ENCODE peak calls at places on chromosomes 7 and 10, in four cellular contexts. E, L, A and N are unnamed samples.

GRCh38 chr10:28644647-28645046 is 32.7 kb upstream of the BAMBI start:
- DNase-seq in E (no peak), L (no peak), A (no peak), N (no peak)

GRCh38 chr7:157021893-157022680 is 11.6 kb upstream of the MNX1 start:
- DNase-seq in E (no peak), L (peak), A (no peak), N (no peak)

GRCh38 chr10:29443745-29444523 is 155.1 kb downstream of the LYZL1 start:
- DNase-seq in E (no peak), L (no peak), A (no peak), N (no peak)

GRCh38 chr10:12771956-12772355 is 229.6 kb downstream of the CCDC3 start:
- DNase-seq in E (no peak), L (no peak), A (no peak), N (no peak)

GRCh38 chr10:100043344-100043743 is 33.6 kb upstream of the DNMBP start:
- DNase-seq in E (peak), L (no peak), A (no peak), N (peak)

GRCh38 chr10:119642556-119643111 is 8.5 kb upstream of the BAG3 start:
- DNase-seq in E (no peak), L (no peak), A (no peak), N (no peak)

GRCh38 chr7:91168766-91169518 is 95.3 kb upstream of the FZD1 start:
- DNase-seq in E (no peak), L (no peak), A (no peak), N (no peak)

GRCh38 chr7:46029111-46029704 is 108.1 kb upstream of the IGFBP3 start:
- DNase-seq in E (no peak), L (no peak), A (no peak), N (no peak)

GRCh38 chr10:74208081-74208480 is 57.1 kb downstream of the ADK start:
- DNase-seq in E (no peak), L (peak), A (no peak), N (no peak)

GRCh38 chr7:5230272-5231067 is 40.4 kb downstream of the WIPI2 start:
- DNase-seq in E (no peak), L (no peak), A (no peak), N (peak)

GRCh38 chr7:158261362-158262235 is 326.0 kb downstream of the PTPRN2 start:
- DNase-seq in E (no peak), L (no peak), A (no peak), N (no peak)

GRCh38 chr7:143176128-143176527 is 7.1 kb upstream of the TAS2R39 start:
- DNase-seq in E (no peak), L (no peak), A (no peak), N (no peak)

GRCh38 chr10:114709966-114710365 is 51.9 kb upstream of the ABLIM1 start:
- DNase-seq in E (no peak), L (no peak), A (no peak), N (no peak)

GRCh38 chr7:120181499-120181898 is 91.5 kb upstream of the KCND2 start:
- DNase-seq in E (no peak), L (no peak), A (no peak), N (no peak)

GRCh38 chr7:130143986-130144618 is 61.1 kb downstream of the TMEM209 start:
- DNase-seq in E (no peak), L (peak), A (no peak), N (no peak)

GRCh38 chr7:82234457-82235049 is 209.0 kb downstream of the CACNA2D1 start:
- DNase-seq in E (no peak), L (no peak), A (peak), N (no peak)

GRCh38 chr7:23431596-23432284 is 38.6 kb downstream of the IGF2BP3 start:
- DNase-seq in E (no peak), L (no peak), A (no peak), N (no peak)

DNA sequence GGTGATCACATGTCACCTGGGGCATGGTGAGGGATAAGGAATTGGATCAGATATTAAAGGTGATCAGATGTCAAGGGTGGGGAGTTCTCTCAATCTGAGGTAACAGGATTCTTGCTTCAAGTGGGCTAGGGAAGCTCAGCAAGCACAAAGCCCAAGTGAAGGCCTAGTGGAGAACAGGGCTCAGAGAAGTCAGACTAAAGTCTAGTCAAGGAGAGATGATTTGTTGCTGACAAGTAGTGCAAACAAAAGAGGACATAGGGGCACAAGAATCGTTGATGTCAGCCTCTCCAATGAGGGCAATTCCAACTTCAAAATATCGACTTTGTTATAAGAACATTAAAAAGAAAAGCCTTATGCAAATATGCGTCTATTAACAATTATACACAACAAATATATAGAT is 852.8 kb upstream of the CELF2 start:
- DNase-seq in E (no peak), L (no peak), A (no peak), N (no peak)
- H3K27ac ChIP-seq in E (no peak), L (no peak), A (no peak), N (no peak)

GRCh38 chr10:49360271-49361177 is 35.4 kb downstream of the DRGX start:
- DNase-seq in E (no peak), L (no peak), A (no peak), N (no peak)
- H3K27ac ChIP-seq in E (no peak), L (no peak), A (no peak), N (no peak)

GRCh38 chr7:152130658-152131590 is 105.5 kb downstream of the GALNT11 start:
- DNase-seq in E (no peak), L (no peak), A (no peak), N (no peak)

GRCh38 chr7:152129682-152130081 is 104.2 kb downstream of the GALNT11 start:
- DNase-seq in E (no peak), L (no peak), A (no peak), N (no peak)

GRCh38 chr7:152131981-152132494 is 106.6 kb downstream of the GALNT11 start:
- DNase-seq in E (no peak), L (no peak), A (no peak), N (no peak)

GRCh38 chr7:152133804-152134203 is 108.3 kb downstream of the GALNT11 start:
- DNase-seq in E (no peak), L (no peak), A (no peak), N (no peak)

DNA sequence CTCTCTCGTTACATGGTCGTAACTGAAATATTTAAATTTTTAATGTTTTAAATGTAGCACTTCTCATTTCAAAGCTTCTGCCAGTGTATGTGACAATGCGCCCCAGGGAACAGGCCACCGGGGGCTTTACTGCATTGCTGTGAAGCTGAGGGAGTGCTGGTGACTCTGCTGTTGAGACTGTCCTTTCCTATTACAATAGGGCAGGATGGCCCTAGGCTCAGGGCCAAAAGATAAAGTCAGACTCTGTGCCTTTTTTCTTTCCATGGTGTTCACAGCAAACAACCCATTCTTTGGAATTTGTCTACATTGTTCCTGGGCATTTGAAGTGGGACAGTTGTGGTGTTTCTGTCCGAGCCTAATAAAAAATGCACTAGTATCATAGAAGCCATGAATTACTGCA is 107.3 kb downstream of the GALNT11 start:
- DNase-seq in E (no peak), L (no peak), A (no peak), N (no peak)
- H3K27ac ChIP-seq in E (no peak), L (no peak), A (no peak), N (no peak)

GRCh38 chr10:35415505-35415904 is 79.2 kb downstream of the CCNY start:
- DNase-seq in E (no peak), L (no peak), A (no peak), N (no peak)

GRCh38 chr10:35420044-35420443 is 83.7 kb downstream of the CCNY start:
- DNase-seq in E (no peak), L (no peak), A (peak), N (no peak)

GRCh38 chr10:35412900-35413491 is 76.7 kb downstream of the CCNY start:
- DNase-seq in E (peak), L (no peak), A (no peak), N (no peak)

GRCh38 chr10:35413985-35414861 is 77.9 kb downstream of the CCNY start:
- DNase-seq in E (no peak), L (no peak), A (no peak), N (no peak)

GRCh38 chr10:35416628-35417625 is 80.6 kb downstream of the CCNY start:
- DNase-seq in E (no peak), L (no peak), A (no peak), N (no peak)
- H3K27ac ChIP-seq in E (no peak), L (peak), A (no peak), N (no peak)

GRCh38 chr7:2962860-2963259 is 80.8 kb downstream of the CARD11 start:
- DNase-seq in E (no peak), L (no peak), A (no peak), N (no peak)
- H3K27ac ChIP-seq in E (peak), L (no peak), A (no peak), N (peak)

DNA sequence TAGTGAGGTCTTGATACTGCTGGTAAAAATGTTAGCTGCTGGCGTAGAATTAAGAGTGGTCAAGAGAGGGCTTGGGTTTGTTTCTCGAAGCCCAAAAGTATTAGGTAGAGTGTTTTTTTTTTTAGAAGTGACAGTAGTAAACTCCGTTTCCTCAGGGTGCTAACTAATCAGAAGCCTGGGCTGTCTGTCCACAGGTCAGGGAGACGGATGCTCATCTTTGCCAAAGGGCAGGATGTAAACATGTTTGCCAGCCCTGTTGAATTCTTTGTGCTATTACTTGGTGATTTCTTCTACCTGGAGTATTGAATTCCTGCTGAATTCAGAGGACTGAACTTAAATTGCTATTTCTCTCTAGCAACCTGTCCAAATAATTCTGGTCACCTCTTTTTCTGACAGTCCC is 117.1 kb downstream of the SND1 start:
- DNase-seq in E (no peak), L (no peak), A (no peak), N (no peak)
- H3K27ac ChIP-seq in E (no peak), L (no peak), A (no peak), N (no peak)

GRCh38 chr7:74457007-74457406 is 3.3 kb downstream of the GTF2IRD1 start:
- DNase-seq in E (no peak), L (no peak), A (no peak), N (no peak)

GRCh38 chr7:74453321-74454011 is at the start of gene GTF2IRD1:
- DNase-seq in E (peak), L (peak), A (peak), N (peak)

GRCh38 chr7:74454059-74454947 is 597 bp downstream of the GTF2IRD1 start:
- DNase-seq in E (no peak), L (peak), A (no peak), N (no peak)

GRCh38 chr7:74455933-74456332 is 2.2 kb downstream of the GTF2IRD1 start:
- DNase-seq in E (no peak), L (no peak), A (no peak), N (no peak)

DNA sequence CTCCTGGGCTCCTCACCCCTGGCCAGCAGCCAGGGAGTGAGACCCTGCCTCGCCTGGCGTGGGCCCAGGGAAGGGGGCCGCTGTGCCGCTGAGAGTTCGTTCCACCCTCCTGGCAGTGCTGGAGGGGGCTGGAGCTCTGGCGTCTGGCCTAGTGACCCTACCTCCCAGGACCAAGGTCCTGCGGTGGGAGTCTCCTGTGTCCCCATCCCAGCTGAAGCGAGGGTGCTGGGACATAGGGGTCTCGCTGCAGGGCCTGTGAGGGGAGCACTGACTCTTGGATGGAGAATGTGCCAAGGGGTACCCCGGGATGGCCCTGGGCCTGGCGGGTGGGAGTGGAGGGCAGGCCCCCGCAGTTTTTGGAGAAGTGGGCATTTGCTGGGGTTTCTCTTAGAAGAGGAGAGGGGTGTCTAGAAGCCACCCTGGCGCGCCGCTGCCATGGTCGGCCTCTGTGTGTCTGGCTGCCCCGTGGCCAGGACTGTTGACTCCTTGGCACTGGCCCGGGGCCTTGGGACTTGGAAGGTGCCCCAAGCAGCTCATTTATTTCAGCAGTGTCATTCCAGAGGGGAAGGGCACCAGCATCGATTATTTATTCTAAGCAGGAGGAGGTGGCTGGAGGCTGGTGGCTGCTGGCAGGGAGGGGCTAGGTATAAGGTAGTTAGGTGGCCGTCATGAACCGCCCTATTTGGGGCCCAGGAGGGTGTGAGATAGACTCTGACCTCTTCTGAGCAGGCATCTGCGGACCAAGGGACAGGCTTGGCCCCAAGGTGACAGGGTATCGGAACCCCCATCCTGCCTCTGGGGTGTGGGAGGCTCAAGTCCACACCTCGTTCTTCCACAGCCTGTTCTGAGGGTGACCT is 1.5 kb downstream of the GTF2IRD1 start:
- DNase-seq in E (no peak), L (no peak), A (no peak), N (no peak)
- H3K27ac ChIP-seq in E (no peak), L (no peak), A (peak), N (peak)

GRCh38 chr7:34343667-34344066 is 314.4 kb upstream of the NPSR1 start:
- DNase-seq in E (no peak), L (no peak), A (no peak), N (no peak)

GRCh38 chr7:34342403-34342802 is 315.6 kb upstream of the NPSR1 start:
- DNase-seq in E (no peak), L (no peak), A (no peak), N (no peak)

GRCh38 chr7:34341331-34341730 is 316.7 kb upstream of the NPSR1 start:
- DNase-seq in E (no peak), L (no peak), A (no peak), N (no peak)

GRCh38 chr7:34337163-34337562 is 320.9 kb upstream of the NPSR1 start:
- DNase-seq in E (no peak), L (no peak), A (no peak), N (no peak)

DNA sequence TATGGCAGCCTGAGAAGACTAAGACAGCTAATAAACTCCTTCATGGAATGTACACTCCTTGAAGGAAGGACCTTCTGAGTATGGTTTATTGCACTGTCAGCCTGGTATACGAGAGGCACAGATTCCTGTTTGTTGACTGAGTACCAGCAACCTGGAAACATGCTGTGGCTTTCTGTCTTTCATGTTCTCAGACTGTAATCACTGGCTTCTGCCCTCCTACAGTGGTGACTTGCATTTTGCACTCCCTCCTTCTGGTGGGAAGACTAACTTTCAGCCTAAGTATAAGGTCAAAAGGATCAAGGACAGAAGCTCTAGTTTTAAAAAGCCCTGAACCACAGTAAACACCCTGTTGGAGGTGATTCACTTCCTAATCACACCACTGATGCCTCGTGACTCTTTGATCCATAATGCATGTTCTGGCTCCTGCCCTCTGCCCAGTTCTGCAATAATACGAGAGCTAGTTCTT is 318.9 kb upstream of the NPSR1 start:
- DNase-seq in E (no peak), L (no peak), A (no peak), N (peak)
- H3K27ac ChIP-seq in E (no peak), L (no peak), A (no peak), N (peak)

GRCh38 chr7:38241071-38241470 is 32.4 kb downstream of the TARP start:
- DNase-seq in E (no peak), L (no peak), A (no peak), N (no peak)

GRCh38 chr7:38232475-38233366 is 40.7 kb downstream of the TARP start:
- DNase-seq in E (no peak), L (no peak), A (no peak), N (no peak)

GRCh38 chr7:38235606-38236005 is 37.8 kb downstream of the TARP start:
- DNase-seq in E (no peak), L (no peak), A (no peak), N (no peak)
- H3K27ac ChIP-seq in E (no peak), L (no peak), A (no peak), N (no peak)